ENCODE peak calls at places on chromosome 21, in six cellular contexts. Z is neural progenitor cell, L is posterior cingulate gyrus, Y is GM13977, F is NB4, S is AG09309. K is an unnamed sample.

GRCh38 chr21:42160111-42160949 is 58.6 kb upstream of the ABCG1 start:
- DNase-seq in L (no peak), Y (peak), Z (no peak), F (no peak), S (no peak), K (no peak)

GRCh38 chr21:41899431-41900202 is 20.5 kb upstream of the PRDM15 start:
- DNase-seq in S (no peak), F (no peak), Z (no peak), Y (peak), L (no peak), K (no peak)

GRCh38 chr21:22885614-22886013 is 1887.4 kb downstream of the NCAM2 start:
- DNase-seq in Y (no peak), L (no peak), F (no peak), Z (no peak), S (no peak), K (no peak)

GRCh38 chr21:25215698-25216384 is 391.4 kb downstream of the MRPL39 start:
- DNase-seq in Y (no peak), S (no peak), F (no peak), L (no peak), Z (no peak), K (no peak)

GRCh38 chr21:45449658-45450502 is 44.9 kb downstream of the COL18A1 start:
- DNase-seq in S (no peak), F (no peak), Z (no peak), L (no peak), Y (no peak), K (no peak)

GRCh38 chr21:46557469-46557868 is 47.4 kb downstream of the S100B start:
- DNase-seq in Y (no peak), F (no peak), Z (no peak), S (no peak), L (no peak), K (no peak)

GRCh38 chr21:43782741-43783700 is 6.4 kb upstream of the RRP1 start:
- DNase-seq in F (peak), Y (no peak), L (no peak), S (no peak), Z (no peak), K (no peak)

GRCh38 chr21:44599264-44600029 is 950 bp upstream of the KRTAP10-7 start:
- DNase-seq in L (no peak), Z (no peak), F (no peak), S (no peak), Y (no peak), K (no peak)

GRCh38 chr21:34113842-34114241 is 40.5 kb downstream of the MRPS6 start:
- DNase-seq in Y (no peak), S (no peak), F (no peak), Z (no peak), L (no peak), K (no peak)

GRCh38 chr21:33196956-33197374 is 32.8 kb upstream of the IFNAR2 start:
- DNase-seq in L (peak), Y (peak), S (no peak), F (peak), Z (peak), K (peak)

GRCh38 chr21:44092201-44092600 is 15.0 kb upstream of the PWP2 start:
- DNase-seq in L (peak), F (no peak), Y (no peak), S (no peak), Z (no peak), K (no peak)

GRCh38 chr21:38805282-38806152 is at the start of gene ETS2:
- DNase-seq in F (peak), Y (peak), Z (peak), S (peak), L (peak), K (peak)

GRCh38 chr21:43297411-43297981 is 128.7 kb downstream of the CRYAA start:
- DNase-seq in F (no peak), Z (no peak), Y (no peak), S (no peak), L (no peak), K (no peak)

K was measured in retina.